ENCODE peak calls at places on chromosomes 1 and 21, in five cellular contexts. S is GM12878, J is breast epithelium, N is GM23338, P is endodermal cell. U is an unnamed sample.

GRCh38 chr1:193806079-193807048 is 620.0 kb upstream of the B3GALT2 start:
- DNase-seq in S (no peak), J (no peak), N (no peak), P (no peak), U (no peak)

GRCh38 chr1:84090447-84091244 is 53.4 kb upstream of the PRKACB start:
- DNase-seq in S (no peak), J (no peak), N (no peak), P (no peak), U (no peak)

GRCh38 chr1:247298701-247299100 is 33.0 kb downstream of the ZNF496 start:
- DNase-seq in S (no peak), J (no peak), N (no peak), P (no peak), U (no peak)

GRCh38 chr1:245085508-245086095 is 69.2 kb upstream of the KIF26B start:
- DNase-seq in S (peak), J (no peak), N (no peak), P (no peak), U (no peak)

GRCh38 chr21:46203203-46203600 is 18.9 kb upstream of the SPATC1L start:
- DNase-seq in S (no peak), J (no peak), N (no peak), P (no peak), U (no peak)

GRCh38 chr1:60262701-60263100 is 189.1 kb upstream of the C1orf87 start:
- DNase-seq in S (no peak), J (no peak), N (no peak), P (no peak), U (no peak)

GRCh38 chr21:14943636-14944035 is 121.2 kb downstream of the NRIP1 start:
- DNase-seq in S (no peak), J (no peak), N (no peak), P (no peak), U (no peak)

GRCh38 chr1:212916395-212917133 is 33.8 kb upstream of the VASH2 start:
- DNase-seq in S (no peak), J (no peak), N (peak), P (peak), U (peak)

GRCh38 chr1:205978676-205979075 is 24.5 kb downstream of the RAB7B start:
- DNase-seq in S (no peak), J (no peak), N (no peak), P (no peak), U (no peak)

GRCh38 chr21:44018127-44018526 is 6.0 kb downstream of the TRAPPC10 start:
- DNase-seq in S (no peak), J (no peak), N (no peak), P (no peak), U (no peak)

GRCh38 chr21:44697811-44698734 is 1.1 kb downstream of the KRTAP10-12 start:
- DNase-seq in S (no peak), J (no peak), N (peak), P (peak), U (no peak)

GRCh38 chr1:111842411-111842810 is 86.7 kb downstream of the DDX20 start:
- DNase-seq in S (no peak), J (no peak), N (no peak), P (no peak), U (no peak)

GRCh38 chr1:53957231-53957818 is 11.2 kb downstream of the LRRC42 start:
- DNase-seq in S (no peak), J (no peak), N (peak), P (peak), U (no peak)

GRCh38 chr1:1171551-1172340 is 1.9 kb upstream of the TTLL10 start:
- DNase-seq in S (no peak), J (no peak), N (peak), P (peak), U (no peak)

GRCh38 chr1:171188388-171189266 is 3.5 kb downstream of the FMO2 start:
- DNase-seq in S (peak), J (no peak), N (peak), P (peak), U (peak)

GRCh38 chr1:58524353-58524945 is 22.1 kb downstream of the OMA1 start:
- DNase-seq in S (no peak), J (no peak), N (no peak), P (no peak), U (no peak)

GRCh38 chr1:88655685-88656299 is 28.3 kb upstream of the PKN2 start:
- DNase-seq in S (no peak), J (no peak), N (peak), P (no peak), U (no peak)

GRCh38 chr1:225763815-225764548 is 13.6 kb upstream of the SRP9 start:
- DNase-seq in S (no peak), J (no peak), N (no peak), P (no peak), U (no peak)

GRCh38 chr1:22447581-22448215 is 4.0 kb upstream of the ZBTB40 start:
- DNase-seq in S (no peak), J (no peak), N (no peak), P (no peak), U (no peak)

GRCh38 chr21:16402752-16403151 is 673.0 kb downstream of the USP25 start:
- DNase-seq in S (no peak), J (no peak), N (no peak), P (no peak), U (no peak)

GRCh38 chr1:160637821-160638539 is 8.9 kb downstream of the SLAMF1 start:
- DNase-seq in S (no peak), J (no peak), N (peak), P (no peak), U (no peak)

GRCh38 chr1:100773444-100773843 is 53.9 kb downstream of the VCAM1 start:
- DNase-seq in S (no peak), J (no peak), N (no peak), P (no peak), U (no peak)

GRCh38 chr1:76006234-76006633 is 68.3 kb upstream of the ST6GALNAC3 start:
- DNase-seq in S (no peak), J (no peak), N (no peak), P (no peak), U (no peak)

GRCh38 chr1:209222826-209223225 is 360.7 kb upstream of the CAMK1G start:
- DNase-seq in S (no peak), J (no peak), N (no peak), P (no peak), U (no peak)

GRCh38 chr1:153387785-153388184 is 3.1 kb downstream of the S100A8 start:
- DNase-seq in S (no peak), J (no peak), N (no peak), P (peak), U (no peak)

GRCh38 chr1:112735752-112736151 is 20.6 kb upstream of the PPM1J start:
- DNase-seq in S (no peak), J (no peak), N (no peak), P (no peak), U (no peak)

GRCh38 chr1:53349968-53350852 is 22.3 kb upstream of the LRP8 start:
- DNase-seq in S (no peak), J (peak), N (no peak), P (peak), U (no peak)

GRCh38 chr1:68479501-68479900 is 17.4 kb downstream of the DEPDC1 start:
- DNase-seq in S (no peak), J (no peak), N (no peak), P (no peak), U (no peak)

GRCh38 chr1:7852778-7853177 is at the start of gene UTS2:
- DNase-seq in S (no peak), J (no peak), N (peak), P (peak), U (no peak)

GRCh38 chr1:240294566-240294965 is 202.9 kb downstream of the FMN2 start:
- DNase-seq in S (no peak), J (no peak), N (peak), P (peak), U (no peak)

GRCh38 chr1:244022859-244023258 is 28.2 kb upstream of the ZBTB18 start:
- DNase-seq in S (no peak), J (no peak), N (no peak), P (no peak), U (no peak)

GRCh38 chr21:27265492-27265891 is 298.6 kb upstream of the ADAMTS5 start:
- DNase-seq in S (no peak), J (no peak), N (no peak), P (no peak), U (no peak)

GRCh38 chr1:221397606-221398005 is 344.3 kb downstream of the DUSP10 start:
- DNase-seq in S (no peak), J (no peak), N (no peak), P (no peak), U (no peak)

GRCh38 chr1:34303218-34303617 is 126.5 kb downstream of the C1orf94 start:
- DNase-seq in S (no peak), J (no peak), N (no peak), P (no peak), U (no peak)

GRCh38 chr1:245045087-245045881 is 109.5 kb upstream of the KIF26B start:
- DNase-seq in S (no peak), J (no peak), N (peak), P (peak), U (no peak)

GRCh38 chr1:101520302-101520701 is 283.5 kb downstream of the S1PR1 start:
- DNase-seq in S (peak), J (no peak), N (peak), P (peak), U (peak)

GRCh38 chr21:40952551-40953330 is 105.8 kb upstream of the DSCAM start:
- DNase-seq in S (no peak), J (no peak), N (no peak), P (no peak), U (no peak)

GRCh38 chr1:24724345-24725208 is 20.7 kb upstream of the CLIC4 start:
- DNase-seq in S (no peak), J (no peak), N (peak), P (peak), U (no peak)

GRCh38 chr21:17585875-17586450 is 26.7 kb downstream of the BTG3 start:
- DNase-seq in S (no peak), J (no peak), N (peak), P (no peak), U (no peak)

DNA sequence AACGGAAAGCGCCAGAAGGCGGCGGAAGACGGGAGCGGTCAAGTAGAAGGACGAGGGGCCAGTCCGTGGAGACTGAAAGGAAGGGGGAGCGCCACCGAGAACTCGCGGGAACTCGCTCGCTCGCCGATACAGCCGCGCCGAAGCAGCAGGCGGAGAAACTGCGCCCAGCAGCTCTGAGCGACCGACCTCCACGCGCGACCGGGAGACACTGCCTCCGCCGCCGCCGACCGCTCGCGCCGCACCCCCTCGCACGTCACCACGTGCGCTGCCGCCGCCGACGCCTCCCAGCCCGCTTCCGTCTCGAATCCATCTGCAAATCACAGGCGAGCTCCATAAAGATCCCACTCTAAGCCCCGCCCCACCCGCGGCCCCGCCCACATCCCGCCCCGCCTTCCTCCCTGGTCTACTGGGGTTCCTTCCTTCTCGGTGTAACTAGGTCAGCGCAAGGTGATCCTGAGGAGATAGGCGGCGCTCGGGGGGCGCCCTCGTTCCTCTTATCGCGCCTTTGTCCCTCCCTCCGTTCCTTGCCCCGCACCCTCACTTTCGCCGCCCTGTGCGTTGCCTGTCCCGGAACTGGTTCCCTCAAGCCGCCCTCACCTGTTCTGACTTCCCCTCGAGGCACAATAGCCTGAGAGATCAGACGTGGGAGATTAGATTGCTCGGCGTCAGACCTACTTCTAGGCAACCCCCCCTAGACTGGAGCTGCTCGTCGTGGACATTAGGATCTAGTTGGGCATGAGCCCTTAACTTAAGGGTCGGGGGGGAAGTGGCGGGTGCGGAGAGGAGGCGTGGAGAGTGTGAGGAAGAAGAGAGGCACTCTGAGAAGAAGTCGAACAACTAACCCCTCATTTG is at the start of gene IVNS1ABP:
- DNase-seq in S (peak), J (peak), N (peak), P (peak), U (peak)
- TF ChIP-seq CTCF in S (peak), J (no peak), N (peak), P (no peak), U (no peak)

DNA sequence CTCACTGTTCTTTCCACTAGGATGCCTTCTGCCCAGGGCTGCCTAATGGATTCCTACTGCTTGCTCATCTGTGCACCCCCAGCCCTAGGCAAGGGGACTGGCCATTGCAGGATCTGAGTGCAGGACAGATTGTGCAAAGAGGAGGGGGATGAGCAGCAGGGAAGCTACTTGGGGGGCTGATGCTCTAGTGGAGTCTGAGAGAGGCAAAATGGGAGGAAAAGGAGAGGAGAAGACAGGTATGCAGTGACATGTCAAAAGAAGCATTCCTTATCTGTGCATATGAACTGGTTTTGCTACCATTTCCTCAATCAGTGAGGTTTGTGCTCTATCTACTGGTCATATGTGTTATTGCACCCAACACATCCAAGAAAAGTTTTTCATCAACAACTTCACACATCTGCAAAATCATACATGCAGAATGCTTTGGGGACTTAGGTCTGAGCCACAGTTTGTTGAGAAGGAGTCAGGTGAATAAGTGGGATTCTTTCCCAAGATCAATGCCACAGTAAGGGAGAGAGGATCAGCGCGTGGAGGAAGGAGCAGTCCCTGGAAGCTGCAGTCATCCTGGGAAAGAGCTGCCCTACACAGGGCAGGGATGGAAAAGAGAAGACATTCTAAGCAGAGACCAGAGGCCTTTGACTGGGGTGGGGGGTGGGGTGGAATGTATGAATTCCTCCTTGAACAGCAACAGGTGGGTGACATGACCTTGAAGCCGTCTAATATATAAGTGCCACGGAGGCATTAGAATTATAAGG is 14.4 kb downstream of the SLC5A9 start:
- DNase-seq in S (no peak), J (no peak), N (peak), P (peak), U (no peak)
- TF ChIP-seq CTCF in S (peak), J (peak), N (peak), P (peak), U (peak)

DNA sequence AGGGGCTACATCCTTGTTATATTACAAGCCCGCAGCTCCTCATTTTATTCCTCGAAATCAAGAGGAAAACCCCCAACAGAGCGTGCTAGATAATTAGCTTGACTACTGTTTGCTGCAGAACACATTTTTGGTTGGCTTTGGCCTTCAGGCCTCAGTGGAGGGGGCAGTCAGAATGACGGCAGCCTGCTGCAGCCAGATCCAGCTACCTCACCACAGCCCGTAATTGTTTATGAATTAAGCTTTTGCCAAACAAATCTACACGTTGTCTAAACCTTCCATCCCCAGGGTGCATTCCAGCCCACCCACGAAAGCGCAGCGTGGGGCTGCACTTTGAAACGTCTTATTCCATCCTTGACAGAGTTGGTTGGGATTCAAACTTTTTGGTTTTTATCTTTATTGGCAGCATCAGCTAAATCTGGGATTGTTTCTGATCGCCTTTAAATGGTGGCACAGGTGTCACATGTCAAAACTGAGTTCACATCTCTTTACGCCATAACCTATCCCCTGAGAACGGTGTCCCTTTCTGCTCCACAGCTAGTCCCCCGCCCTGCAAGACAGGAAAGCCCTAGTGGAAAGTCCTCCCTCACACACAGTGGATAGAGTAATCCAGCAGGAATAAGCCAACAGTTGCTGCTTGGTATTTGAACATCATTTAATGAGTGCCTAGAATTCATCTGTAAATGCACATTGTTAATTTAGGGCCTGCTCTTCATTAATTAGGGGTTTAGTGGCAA is 195.5 kb downstream of the LMO4 start:
- DNase-seq in S (no peak), J (no peak), N (no peak), P (no peak), U (no peak)
- TF ChIP-seq CTCF in S (no peak), J (no peak), N (no peak), P (no peak), U (no peak)

GRCh38 chr1:97139512-97139911 is 417.9 kb downstream of the PTBP2 start:
- DNase-seq in S (no peak), J (no peak), N (no peak), P (no peak), U (no peak)

GRCh38 chr1:97136971-97137370 is 415.4 kb downstream of the PTBP2 start:
- DNase-seq in S (no peak), J (no peak), N (no peak), P (no peak), U (no peak)

GRCh38 chr1:97135972-97136371 is 414.4 kb downstream of the PTBP2 start:
- DNase-seq in S (no peak), J (no peak), N (no peak), P (no peak), U (no peak)

GRCh38 chr1:97137862-97138514 is 416.4 kb downstream of the PTBP2 start:
- DNase-seq in S (peak), J (no peak), N (peak), P (peak), U (peak)

DNA sequence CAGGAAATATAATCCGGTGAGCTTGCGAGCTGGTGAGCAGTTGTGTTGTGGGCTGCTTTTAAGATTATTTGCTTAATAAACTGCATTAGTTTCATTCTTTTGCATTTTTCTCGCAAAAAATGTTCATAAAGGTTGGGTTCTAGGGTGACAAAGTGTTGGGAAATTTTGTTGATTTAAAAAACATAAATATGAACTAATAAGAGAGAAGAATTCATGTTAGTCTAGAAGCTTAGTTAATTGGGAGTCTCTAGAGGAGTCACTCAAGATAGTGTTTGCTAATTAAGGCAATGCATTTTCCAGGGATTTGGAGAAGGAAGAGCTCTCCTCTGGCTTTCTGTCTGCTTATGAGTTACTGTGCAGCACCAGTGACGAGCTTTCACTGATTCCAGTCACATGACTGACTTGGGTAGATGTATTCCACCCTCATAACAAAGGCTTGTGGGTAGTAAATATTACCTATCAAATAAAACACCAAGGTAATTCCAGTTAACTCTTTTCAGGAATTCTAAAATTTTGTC is 417.0 kb downstream of the PTBP2 start:
- DNase-seq in S (no peak), J (no peak), N (no peak), P (no peak), U (no peak)
- TF ChIP-seq CTCF in S (no peak), J (no peak), N (no peak), P (no peak), U (no peak)

U was measured in glutamatergic neuron.